ENCODE peak calls at places on chromosomes 13 and 19, in five cellular contexts. P is lower lobe of right lung, L is gastroesophageal sphincter, D is RWPE2, R is sciatic nerve. A is an unnamed sample.
A peak's percentile ranks its signal among the peaks of the same experiment; 100 is the strongest.

GRCh38 chr13:55266644-55267043 is 1874.1 kb upstream of the PRR20A start:
- ATAC-seq in P (no peak), L (no peak), D (no peak), R (no peak), A (no peak)

GRCh38 chr19:56108447-56109195 is 12.5 kb downstream of the ZNF787 start:
- ATAC-seq in P (peak; percentile 29), L (no peak), D (no peak), R (peak; percentile 27), A (no peak)

GRCh38 chr19:35311901-35312665 is 16.9 kb upstream of the CD22 start:
- ATAC-seq in P (peak; percentile 15), L (no peak), D (no peak), R (no peak), A (no peak)

GRCh38 chr13:44312898-44313551 is 60.6 kb upstream of the SERP2 start:
- ATAC-seq in P (peak; percentile 31), L (no peak), D (peak; percentile 76), R (no peak), A (peak; percentile 79)

GRCh38 chr19:47075941-47076340 is 27.5 kb upstream of the TMEM160 start:
- ATAC-seq in P (no peak), L (no peak), D (no peak), R (no peak), A (no peak)

GRCh38 chr13:111398715-111399299 is 78.4 kb downstream of the TEX29 start:
- ATAC-seq in P (no peak), L (no peak), D (no peak), R (no peak), A (no peak)

GRCh38 chr19:47682939-47683338 is 30.3 kb upstream of the EHD2 start:
- ATAC-seq in P (no peak), L (no peak), D (no peak), R (no peak), A (no peak)

GRCh38 chr13:94249512-94249911 is 230.0 kb downstream of the DCT start:
- ATAC-seq in P (no peak), L (no peak), D (peak; percentile 46), R (no peak), A (no peak)